ENCODE peak calls at places on chromosomes 5 and 9, in nine cellular contexts. One of them, this sample, is unnamed.

GRCh38 chr9:96661711-96662110 is 6.6 kb upstream of the PRXL2C start:
- DNase-seq in brain microvascular endothelial cell: peak
- DNase-seq in HCT116: no peak
- DNase-seq in psoas muscle: no peak
- DNase-seq in GM12865: no peak
- DNase-seq in epithelial cell of esophagus: no peak
- DNase-seq in right lobe of liver: no peak
- DNase-seq in mesendoderm: peak
- DNase-seq in small intestine: no peak
- DNase-seq in this sample: no peak

GRCh38 chr9:107660976-107661375 is 171.4 kb upstream of the KLF4 start:
- DNase-seq in brain microvascular endothelial cell: no peak
- DNase-seq in HCT116: no peak
- DNase-seq in psoas muscle: no peak
- DNase-seq in GM12865: no peak
- DNase-seq in epithelial cell of esophagus: no peak
- DNase-seq in right lobe of liver: no peak
- DNase-seq in mesendoderm: no peak
- DNase-seq in small intestine: no peak
- DNase-seq in this sample: no peak

GRCh38 chr5:34411470-34412346 is 244.4 kb upstream of the RAI14 start:
- DNase-seq in brain microvascular endothelial cell: no peak
- DNase-seq in HCT116: no peak
- DNase-seq in psoas muscle: no peak
- DNase-seq in GM12865: no peak
- DNase-seq in epithelial cell of esophagus: no peak
- DNase-seq in right lobe of liver: no peak
- DNase-seq in mesendoderm: peak
- DNase-seq in small intestine: no peak
- DNase-seq in this sample: no peak

GRCh38 chr9:89494199-89494598 is 3.7 kb downstream of the SEMA4D start:
- DNase-seq in brain microvascular endothelial cell: no peak
- DNase-seq in HCT116: no peak
- DNase-seq in psoas muscle: no peak
- DNase-seq in GM12865: no peak
- DNase-seq in epithelial cell of esophagus: no peak
- DNase-seq in right lobe of liver: no peak
- DNase-seq in mesendoderm: no peak
- DNase-seq in small intestine: no peak
- DNase-seq in this sample: no peak

GRCh38 chr9:134243778-134244467 is 79.6 kb upstream of the RNU6ATAC start:
- DNase-seq in brain microvascular endothelial cell: no peak
- DNase-seq in HCT116: no peak
- DNase-seq in psoas muscle: no peak
- DNase-seq in GM12865: peak
- DNase-seq in epithelial cell of esophagus: no peak
- DNase-seq in right lobe of liver: peak
- DNase-seq in mesendoderm: no peak
- DNase-seq in small intestine: no peak
- DNase-seq in this sample: no peak

GRCh38 chr9:75775966-75776691 is 114.3 kb upstream of the PCSK5 start:
- DNase-seq in brain microvascular endothelial cell: no peak
- DNase-seq in HCT116: no peak
- DNase-seq in psoas muscle: no peak
- DNase-seq in GM12865: no peak
- DNase-seq in epithelial cell of esophagus: no peak
- DNase-seq in right lobe of liver: peak
- DNase-seq in mesendoderm: no peak
- DNase-seq in small intestine: no peak
- DNase-seq in this sample: no peak

GRCh38 chr9:90245661-90246060 is 397.0 kb downstream of the DIRAS2 start:
- DNase-seq in brain microvascular endothelial cell: no peak
- DNase-seq in HCT116: no peak
- DNase-seq in psoas muscle: no peak
- DNase-seq in GM12865: no peak
- DNase-seq in epithelial cell of esophagus: no peak
- DNase-seq in right lobe of liver: no peak
- DNase-seq in mesendoderm: no peak
- DNase-seq in small intestine: no peak
- DNase-seq in this sample: no peak

GRCh38 chr5:1666812-1667588 is 132.6 kb downstream of the MRPL36 start:
- DNase-seq in brain microvascular endothelial cell: no peak
- DNase-seq in HCT116: no peak
- DNase-seq in psoas muscle: no peak
- DNase-seq in GM12865: no peak
- DNase-seq in epithelial cell of esophagus: no peak
- DNase-seq in right lobe of liver: no peak
- DNase-seq in mesendoderm: peak
- DNase-seq in small intestine: no peak
- DNase-seq in this sample: no peak

GRCh38 chr5:150043657-150044333 is 42.6 kb downstream of the CSF1R start:
- DNase-seq in brain microvascular endothelial cell: no peak
- DNase-seq in HCT116: no peak
- DNase-seq in psoas muscle: peak
- DNase-seq in GM12865: no peak
- DNase-seq in epithelial cell of esophagus: no peak
- DNase-seq in right lobe of liver: no peak
- DNase-seq in mesendoderm: no peak
- DNase-seq in small intestine: peak
- DNase-seq in this sample: peak

GRCh38 chr9:5089737-5090136 is 95.7 kb downstream of the INSL6 start:
- DNase-seq in brain microvascular endothelial cell: no peak
- DNase-seq in HCT116: no peak
- DNase-seq in psoas muscle: no peak
- DNase-seq in GM12865: no peak
- DNase-seq in epithelial cell of esophagus: peak
- DNase-seq in right lobe of liver: no peak
- DNase-seq in mesendoderm: no peak
- DNase-seq in small intestine: peak
- DNase-seq in this sample: no peak

GRCh38 chr9:13278368-13279246 is 885 bp downstream of the MPDZ start:
- DNase-seq in brain microvascular endothelial cell: peak
- DNase-seq in HCT116: no peak
- DNase-seq in psoas muscle: peak
- DNase-seq in GM12865: no peak
- DNase-seq in epithelial cell of esophagus: peak
- DNase-seq in right lobe of liver: peak
- DNase-seq in mesendoderm: peak
- DNase-seq in small intestine: no peak
- DNase-seq in this sample: no peak

GRCh38 chr5:65020492-65020891 is 251.8 kb downstream of the CWC27 start:
- DNase-seq in brain microvascular endothelial cell: no peak
- DNase-seq in HCT116: no peak
- DNase-seq in psoas muscle: no peak
- DNase-seq in GM12865: no peak
- DNase-seq in epithelial cell of esophagus: no peak
- DNase-seq in right lobe of liver: no peak
- DNase-seq in mesendoderm: no peak
- DNase-seq in small intestine: no peak
- DNase-seq in this sample: peak

GRCh38 chr5:38467353-38468040 is 88.9 kb downstream of the LIFR start:
- DNase-seq in brain microvascular endothelial cell: no peak
- DNase-seq in HCT116: no peak
- DNase-seq in psoas muscle: peak
- DNase-seq in GM12865: no peak
- DNase-seq in epithelial cell of esophagus: no peak
- DNase-seq in right lobe of liver: no peak
- DNase-seq in mesendoderm: no peak
- DNase-seq in small intestine: no peak
- DNase-seq in this sample: no peak

GRCh38 chr5:133527311-133527710 is 85.0 kb downstream of the FSTL4 start:
- DNase-seq in brain microvascular endothelial cell: peak
- DNase-seq in HCT116: no peak
- DNase-seq in psoas muscle: no peak
- DNase-seq in GM12865: no peak
- DNase-seq in epithelial cell of esophagus: peak
- DNase-seq in right lobe of liver: no peak
- DNase-seq in mesendoderm: no peak
- DNase-seq in small intestine: no peak
- DNase-seq in this sample: no peak

GRCh38 chr5:143400541-143401252 is 2.8 kb downstream of the NR3C1 start:
- DNase-seq in brain microvascular endothelial cell: no peak
- DNase-seq in HCT116: no peak
- DNase-seq in psoas muscle: no peak
- DNase-seq in GM12865: peak
- DNase-seq in epithelial cell of esophagus: no peak
- DNase-seq in right lobe of liver: no peak
- DNase-seq in mesendoderm: no peak
- DNase-seq in small intestine: no peak
- DNase-seq in this sample: no peak

GRCh38 chr5:12384005-12384404 is 479.8 kb upstream of the CTNND2 start:
- DNase-seq in brain microvascular endothelial cell: no peak
- DNase-seq in HCT116: no peak
- DNase-seq in psoas muscle: no peak
- DNase-seq in GM12865: no peak
- DNase-seq in epithelial cell of esophagus: no peak
- DNase-seq in right lobe of liver: no peak
- DNase-seq in mesendoderm: no peak
- DNase-seq in small intestine: no peak
- DNase-seq in this sample: no peak

GRCh38 chr9:135877776-135878527 is 29.4 kb downstream of the CAMSAP1 start:
- DNase-seq in brain microvascular endothelial cell: no peak
- DNase-seq in HCT116: no peak
- DNase-seq in psoas muscle: no peak
- DNase-seq in GM12865: no peak
- DNase-seq in epithelial cell of esophagus: peak
- DNase-seq in right lobe of liver: no peak
- DNase-seq in mesendoderm: no peak
- DNase-seq in small intestine: no peak
- DNase-seq in this sample: no peak
- H3K4me3 ChIP-seq in brain microvascular endothelial cell: no peak
- H3K4me3 ChIP-seq in HCT116: no peak
- H3K4me3 ChIP-seq in psoas muscle: no peak
- H3K4me3 ChIP-seq in GM12865: no peak
- H3K4me3 ChIP-seq in epithelial cell of esophagus: no peak
- H3K4me3 ChIP-seq in right lobe of liver: no peak
- H3K4me3 ChIP-seq in mesendoderm: no peak
- H3K4me3 ChIP-seq in small intestine: no peak
- H3K4me3 ChIP-seq in this sample: no peak

GRCh38 chr5:137497396-137498290 is 1.5 kb downstream of the SPOCK1 start:
- DNase-seq in brain microvascular endothelial cell: no peak
- DNase-seq in HCT116: no peak
- DNase-seq in psoas muscle: no peak
- DNase-seq in GM12865: no peak
- DNase-seq in epithelial cell of esophagus: peak
- DNase-seq in right lobe of liver: peak
- DNase-seq in mesendoderm: no peak
- DNase-seq in small intestine: no peak
- DNase-seq in this sample: peak
- H3K4me3 ChIP-seq in brain microvascular endothelial cell: peak
- H3K4me3 ChIP-seq in HCT116: no peak
- H3K4me3 ChIP-seq in psoas muscle: peak
- H3K4me3 ChIP-seq in GM12865: no peak
- H3K4me3 ChIP-seq in epithelial cell of esophagus: peak
- H3K4me3 ChIP-seq in right lobe of liver: no peak
- H3K4me3 ChIP-seq in mesendoderm: no peak
- H3K4me3 ChIP-seq in small intestine: no peak
- H3K4me3 ChIP-seq in this sample: no peak

GRCh38 chr9:95030344-95030743 is 287.2 kb downstream of the FANCC start:
- DNase-seq in brain microvascular endothelial cell: no peak
- DNase-seq in HCT116: no peak
- DNase-seq in psoas muscle: no peak
- DNase-seq in GM12865: no peak
- DNase-seq in epithelial cell of esophagus: no peak
- DNase-seq in right lobe of liver: no peak
- DNase-seq in mesendoderm: no peak
- DNase-seq in small intestine: no peak
- DNase-seq in this sample: no peak
- H3K4me3 ChIP-seq in brain microvascular endothelial cell: no peak
- H3K4me3 ChIP-seq in HCT116: no peak
- H3K4me3 ChIP-seq in psoas muscle: no peak
- H3K4me3 ChIP-seq in GM12865: no peak
- H3K4me3 ChIP-seq in epithelial cell of esophagus: no peak
- H3K4me3 ChIP-seq in right lobe of liver: no peak
- H3K4me3 ChIP-seq in mesendoderm: no peak
- H3K4me3 ChIP-seq in small intestine: no peak
- H3K4me3 ChIP-seq in this sample: no peak

DNA sequence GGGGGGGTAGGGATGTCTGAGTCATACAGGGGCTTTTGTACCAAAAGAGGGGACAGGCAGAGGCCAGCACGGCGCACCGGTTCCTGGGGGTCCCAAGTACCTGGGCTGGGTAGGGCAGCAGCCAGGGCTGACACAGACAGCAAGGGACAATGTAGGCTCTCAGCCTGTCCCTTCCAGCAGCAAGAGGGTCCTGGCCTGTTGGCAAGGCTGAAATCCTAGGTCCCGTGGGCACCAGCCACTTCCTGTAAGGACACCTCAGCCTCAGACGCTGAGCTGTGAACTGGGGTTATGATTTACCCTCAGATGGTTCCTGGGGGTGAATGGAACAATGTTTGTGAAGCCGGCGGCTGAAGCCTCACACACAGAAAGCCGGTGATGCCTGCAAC is 41.3 kb downstream of the NACC2 start:
- DNase-seq in brain microvascular endothelial cell: no peak
- DNase-seq in HCT116: no peak
- DNase-seq in psoas muscle: no peak
- DNase-seq in GM12865: no peak
- DNase-seq in epithelial cell of esophagus: no peak
- DNase-seq in right lobe of liver: no peak
- DNase-seq in mesendoderm: no peak
- DNase-seq in small intestine: no peak
- DNase-seq in this sample: no peak
- H3K4me3 ChIP-seq in brain microvascular endothelial cell: no peak
- H3K4me3 ChIP-seq in HCT116: no peak
- H3K4me3 ChIP-seq in psoas muscle: peak
- H3K4me3 ChIP-seq in GM12865: no peak
- H3K4me3 ChIP-seq in epithelial cell of esophagus: no peak
- H3K4me3 ChIP-seq in right lobe of liver: no peak
- H3K4me3 ChIP-seq in mesendoderm: no peak
- H3K4me3 ChIP-seq in small intestine: no peak
- H3K4me3 ChIP-seq in this sample: no peak

GRCh38 chr9:33151007-33151557 is 16.1 kb downstream of the B4GALT1 start:
- DNase-seq in brain microvascular endothelial cell: peak
- DNase-seq in HCT116: no peak
- DNase-seq in psoas muscle: peak
- DNase-seq in GM12865: no peak
- DNase-seq in epithelial cell of esophagus: peak
- DNase-seq in right lobe of liver: no peak
- DNase-seq in mesendoderm: peak
- DNase-seq in small intestine: peak
- DNase-seq in this sample: no peak
- H3K4me3 ChIP-seq in brain microvascular endothelial cell: no peak
- H3K4me3 ChIP-seq in HCT116: no peak
- H3K4me3 ChIP-seq in psoas muscle: peak
- H3K4me3 ChIP-seq in GM12865: no peak
- H3K4me3 ChIP-seq in epithelial cell of esophagus: no peak
- H3K4me3 ChIP-seq in right lobe of liver: no peak
- H3K4me3 ChIP-seq in mesendoderm: no peak
- H3K4me3 ChIP-seq in small intestine: no peak
- H3K4me3 ChIP-seq in this sample: no peak

GRCh38 chr5:61160497-61160896 is 1.8 kb downstream of the SMIM15 start:
- DNase-seq in brain microvascular endothelial cell: no peak
- DNase-seq in HCT116: no peak
- DNase-seq in psoas muscle: no peak
- DNase-seq in GM12865: no peak
- DNase-seq in epithelial cell of esophagus: no peak
- DNase-seq in right lobe of liver: no peak
- DNase-seq in mesendoderm: no peak
- DNase-seq in small intestine: no peak
- DNase-seq in this sample: no peak
- H3K4me3 ChIP-seq in brain microvascular endothelial cell: no peak
- H3K4me3 ChIP-seq in HCT116: no peak
- H3K4me3 ChIP-seq in psoas muscle: peak
- H3K4me3 ChIP-seq in GM12865: no peak
- H3K4me3 ChIP-seq in epithelial cell of esophagus: no peak
- H3K4me3 ChIP-seq in right lobe of liver: no peak
- H3K4me3 ChIP-seq in mesendoderm: no peak
- H3K4me3 ChIP-seq in small intestine: no peak
- H3K4me3 ChIP-seq in this sample: no peak

This sample was measured in Jurkat, Clone E6-1.